ENCODE peak calls at places on chromosomes 4 and X, in six cellular contexts. W is endothelial cell, S is Calu3, B is lower leg skin, V is glutamatergic neuron, N is fibroblast of mammary gland. K is an unnamed sample.

GRCh38 chr4:87007345-87008181 is 72.8 kb downstream of the AFF1 start:
- DNase-seq in W (peak), S (peak), B (peak), V (peak), N (peak), K (no peak)

GRCh38 chrX:100768679-100769338 is 36.9 kb upstream of the SYTL4 start:
- DNase-seq in W (peak), S (peak), B (peak), V (peak), N (peak), K (peak)

GRCh38 chr4:11469900-11470708 is 41.4 kb upstream of the HS3ST1 start:
- DNase-seq in W (no peak), S (no peak), B (no peak), V (peak), N (no peak), K (no peak)

GRCh38 chrX:21374163-21374993 is at the start of gene CNKSR2:
- DNase-seq in W (peak), S (no peak), B (no peak), V (peak), N (peak), K (no peak)

GRCh38 chr4:119946359-119946758 is 120.3 kb downstream of the MAD2L1 start:
- DNase-seq in W (no peak), S (no peak), B (no peak), V (no peak), N (peak), K (no peak)

GRCh38 chrX:132292753-132293152 is 73.5 kb upstream of the RAP2C start:
- DNase-seq in W (peak), S (peak), B (no peak), V (no peak), N (peak), K (peak)

GRCh38 chr4:184845367-184846011 is 19.7 kb upstream of the ACSL1 start:
- DNase-seq in W (no peak), S (peak), B (no peak), V (no peak), N (peak), K (no peak)

GRCh38 chr4:113496698-113497097 is 264.8 kb downstream of the CAMK2D start:
- DNase-seq in W (no peak), S (no peak), B (no peak), V (no peak), N (peak), K (no peak)

GRCh38 chr4:7384003-7384928 is 50.5 kb downstream of the PSAPL1 start:
- DNase-seq in W (peak), S (no peak), B (peak), V (no peak), N (no peak), K (no peak)

DNA sequence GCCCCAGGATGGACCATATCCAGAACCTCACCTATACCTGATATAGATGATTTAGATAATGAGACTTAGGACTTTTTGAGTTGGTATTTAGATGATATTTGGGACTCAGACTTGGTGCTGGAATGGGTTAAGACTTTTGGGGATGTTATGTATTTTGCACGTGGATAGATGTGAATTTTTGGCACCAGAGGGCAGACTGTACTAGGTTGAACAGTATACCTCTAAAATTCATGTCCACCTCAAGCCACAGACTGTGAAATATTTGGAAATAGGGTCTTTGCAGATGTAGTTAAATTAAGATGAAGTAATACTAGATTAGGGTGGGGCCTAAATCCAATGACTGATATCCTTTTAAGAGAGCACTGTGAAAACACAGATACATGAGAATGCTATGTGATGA is 15.6 kb downstream of the RBM41 start:
- DNase-seq in W (no peak), S (peak), B (no peak), V (no peak), N (peak), K (no peak)
- TF ChIP-seq CTCF in W (no peak), S (no peak), B (no peak), V (no peak), N (peak), K (no peak)

GRCh38 chr4:55395529-55396304 is at the start of gene TMEM165:
- DNase-seq in W (peak), S (peak), B (peak), V (peak), N (peak), K (peak)

GRCh38 chr4:55393461-55394320 is 2.1 kb upstream of the TMEM165 start:
- DNase-seq in W (no peak), S (no peak), B (no peak), V (no peak), N (peak), K (no peak)

GRCh38 chr4:55397024-55397520 is 1.3 kb downstream of the TMEM165 start:
- DNase-seq in W (no peak), S (no peak), B (peak), V (peak), N (peak), K (no peak)

GRCh38 chr4:55396305-55397023 is 707 bp downstream of the TMEM165 start:
- DNase-seq in W (peak), S (peak), B (peak), V (peak), N (peak), K (no peak)

DNA sequence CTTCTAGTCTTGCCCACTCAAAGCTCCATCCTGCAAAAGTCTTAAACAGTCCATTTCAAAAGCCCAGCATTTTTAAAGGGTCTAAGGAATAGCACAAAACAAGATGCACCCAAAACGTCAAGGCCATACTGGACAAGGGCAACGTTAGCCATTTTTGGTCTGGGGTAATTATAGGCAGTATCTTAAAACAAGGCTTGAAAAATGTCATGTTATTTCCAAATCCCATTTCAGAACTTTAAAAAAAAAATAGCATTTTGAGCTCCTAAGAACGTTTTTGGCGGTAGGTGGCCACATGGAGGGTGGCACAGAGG is 584 bp upstream of the TMEM165 start:
- DNase-seq in W (no peak), S (no peak), B (no peak), V (no peak), N (no peak), K (no peak)
- TF ChIP-seq CTCF in W (no peak), S (no peak), B (no peak), V (no peak), N (no peak), K (no peak)

GRCh38 chrX:23919706-23920320 is 12.0 kb downstream of the CXorf58 start:
- DNase-seq in W (peak), S (peak), B (no peak), V (no peak), N (peak), K (no peak)
- TF ChIP-seq CTCF in W (no peak), S (no peak), B (no peak), V (no peak), N (peak), K (no peak)

GRCh38 chr4:180028682-180029081 is 2214.5 kb upstream of the TENM3 start:
- DNase-seq in W (peak), S (peak), B (no peak), V (peak), N (no peak), K (no peak)
- TF ChIP-seq CTCF in W (peak), S (no peak), B (no peak), V (peak), N (no peak), K (peak)

K was measured in GM12864.